ENCODE peak calls at places on chromosomes 1 and 21, in five cellular contexts. B is endothelial cell, U is mesothelial cell of epicardium, Q is AG09309, H is GM10248. C is an unnamed sample.

GRCh38 chr1:92599184-92599583 is 112.5 kb upstream of the GFI1 start:
- DNase-seq in B (no peak), U (no peak), Q (peak; percentile 23), H (peak; percentile 43), C (no peak)

GRCh38 chr1:161989108-161989507 is 34.6 kb downstream of the OLFML2B start:
- DNase-seq in B (no peak), U (no peak), Q (no peak), H (no peak), C (no peak)

GRCh38 chr1:178496410-178497135 is at the start of gene CLEC20A:
- DNase-seq in Q (no peak), U (no peak), H (no peak), B (no peak), C (no peak)

GRCh38 chr1:91273875-91274274 is 130.8 kb downstream of the HFM1 start:
- DNase-seq in U (no peak), H (no peak), B (no peak), Q (no peak), C (no peak)

GRCh38 chr1:22277662-22278061 is 134.8 kb upstream of the WNT4 start:
- DNase-seq in B (no peak), U (no peak), Q (no peak), H (no peak), C (no peak)

GRCh38 chr1:118154220-118154619 is 30.8 kb downstream of the SPAG17 start:
- DNase-seq in B (no peak), Q (no peak), U (no peak), H (no peak), C (no peak)

GRCh38 chr1:182181167-182181572 is 119.7 kb upstream of the ZNF648 start:
- DNase-seq in Q (no peak), H (no peak), B (no peak), U (no peak), C (no peak)

GRCh38 chr1:227894306-227894721 is 53.4 kb downstream of the WNT9A start:
- DNase-seq in H (no peak), U (no peak), B (peak; percentile 2), Q (no peak), C (no peak)

GRCh38 chr1:236129315-236129714 is 13.0 kb upstream of the GPR137B start:
- DNase-seq in Q (no peak), B (no peak), U (no peak), H (no peak), C (no peak)

GRCh38 chr21:40706806-40707205 is 140.2 kb downstream of the DSCAM start:
- DNase-seq in B (no peak), U (no peak), H (no peak), Q (no peak), C (no peak)

GRCh38 chr1:214623430-214623829 is 20.4 kb downstream of the CENPF start:
- DNase-seq in B (no peak), U (no peak), Q (no peak), H (no peak), C (no peak)

GRCh38 chr1:191541741-191542140 is 616.5 kb upstream of the RGS18 start:
- DNase-seq in B (no peak), Q (no peak), U (no peak), H (no peak), C (no peak)

GRCh38 chr1:240312872-240313271 is 221.2 kb downstream of the FMN2 start:
- DNase-seq in B (no peak), H (no peak), U (no peak), Q (peak; percentile 88), C (no peak)

GRCh38 chr1:199616947-199617346 is 410.6 kb upstream of the NR5A2 start:
- DNase-seq in Q (no peak), B (no peak), H (no peak), U (no peak), C (no peak)

GRCh38 chr1:51324271-51325010 is 5.9 kb downstream of the TTC39A start:
- DNase-seq in Q (no peak), H (no peak), B (no peak), U (no peak), C (no peak)

GRCh38 chr1:156852414-156852874 is 6.5 kb downstream of the INSRR start:
- DNase-seq in B (no peak), Q (no peak), H (no peak), U (no peak), C (no peak)

GRCh38 chr1:223319913-223320600 is 43.9 kb downstream of the SUSD4 start:
- DNase-seq in Q (no peak), U (no peak), H (no peak), B (no peak), C (no peak)

GRCh38 chr1:1349256-1350012 is at the start of gene DVL1:
- DNase-seq in Q (no peak), H (peak; percentile 93), B (peak; percentile 82), U (peak; percentile 72), C (peak; percentile 71)

GRCh38 chr21:25371831-25372434 is 235.3 kb downstream of the MRPL39 start:
- DNase-seq in B (no peak), Q (no peak), H (no peak), U (no peak), C (no peak)

GRCh38 chr1:117567435-117567834 is 38.4 kb upstream of the TENT5C start:
- DNase-seq in U (no peak), B (no peak), Q (no peak), H (no peak), C (peak; percentile 4)

GRCh38 chr1:17081439-17081838 is 27.6 kb upstream of the SDHB start:
- DNase-seq in U (no peak), B (no peak), H (no peak), Q (no peak), C (no peak)

GRCh38 chr1:20242890-20243479 is 47.7 kb upstream of the VWA5B1 start:
- DNase-seq in B (no peak), U (no peak), Q (no peak), H (no peak), C (no peak)

GRCh38 chr1:170032531-170033295 is 41.8 kb downstream of the KIFAP3 start:
- DNase-seq in B (no peak), H (no peak), Q (peak; percentile 39), U (no peak), C (no peak)

GRCh38 chr1:53554592-53555305 is 95.5 kb downstream of the DMRTB1 start:
- DNase-seq in U (peak; percentile 5), H (no peak), B (no peak), Q (no peak), C (no peak)

GRCh38 chr21:20424943-20425342 is 573.3 kb upstream of the NCAM2 start:
- DNase-seq in U (no peak), Q (no peak), H (no peak), B (no peak), C (no peak)

GRCh38 chr1:35568975-35569395 is 4.1 kb upstream of the TFAP2E start:
- DNase-seq in H (peak; percentile 80), U (no peak), Q (no peak), B (peak; percentile 76), C (peak; percentile 60)

GRCh38 chr21:37829447-37829846 is 86.8 kb downstream of the KCNJ6 start:
- DNase-seq in U (no peak), B (no peak), Q (peak; percentile 27), H (no peak), C (no peak)

GRCh38 chr1:5961601-5962000 is 30.6 kb downstream of the NPHP4 start:
- DNase-seq in U (peak; percentile 13), B (no peak), H (no peak), Q (no peak), C (no peak)

GRCh38 chr1:188652678-188653077 is 1823.9 kb downstream of the PLA2G4A start:
- DNase-seq in U (no peak), Q (no peak), H (no peak), B (no peak), C (no peak)

GRCh38 chr1:61337981-61338848 is 255.9 kb downstream of the NFIA start:
- DNase-seq in B (peak; percentile 48), H (no peak), Q (peak; percentile 64), U (no peak), C (peak; percentile 36)

GRCh38 chr21:31293986-31294385 is 50.1 kb downstream of the TIAM1 start:
- DNase-seq in U (no peak), B (no peak), Q (peak; percentile 74), H (no peak), C (no peak)

GRCh38 chr21:32698286-32698685 is 29.5 kb downstream of the SYNJ1 start:
- DNase-seq in U (no peak), H (no peak), B (no peak), Q (no peak), C (no peak)

GRCh38 chr1:9293512-9294439 is 1.1 kb downstream of the SPSB1 start:
- DNase-seq in U (no peak), Q (no peak), B (no peak), H (peak; percentile 43), C (peak; percentile 34)

GRCh38 chr1:9294440-9294773 is 1.7 kb downstream of the SPSB1 start:
- DNase-seq in H (no peak), Q (no peak), B (no peak), U (no peak), C (no peak)

GRCh38 chr1:9296850-9297249 is 4.2 kb downstream of the SPSB1 start:
- DNase-seq in Q (no peak), B (no peak), U (no peak), H (no peak), C (no peak)

GRCh38 chr1:9295884-9296283 is 3.2 kb downstream of the SPSB1 start:
- DNase-seq in Q (no peak), H (no peak), B (no peak), U (no peak), C (no peak)

GRCh38 chr1:9294910-9295636 is 2.4 kb downstream of the SPSB1 start:
- DNase-seq in H (peak; percentile 64), Q (no peak), B (no peak), U (no peak), C (no peak)
- TF ChIP-seq CTCF in H (no peak), Q (peak; percentile 41), B (no peak), U (no peak), C (no peak)

GRCh38 chr1:244210884-244211558 is 159.9 kb downstream of the ZBTB18 start:
- DNase-seq in H (no peak), B (peak; percentile 64), Q (no peak), U (no peak), C (no peak)
- TF ChIP-seq CTCF in H (no peak), B (peak; percentile 71), Q (peak; percentile 49), U (peak; percentile 30), C (peak; percentile 32)

DNA sequence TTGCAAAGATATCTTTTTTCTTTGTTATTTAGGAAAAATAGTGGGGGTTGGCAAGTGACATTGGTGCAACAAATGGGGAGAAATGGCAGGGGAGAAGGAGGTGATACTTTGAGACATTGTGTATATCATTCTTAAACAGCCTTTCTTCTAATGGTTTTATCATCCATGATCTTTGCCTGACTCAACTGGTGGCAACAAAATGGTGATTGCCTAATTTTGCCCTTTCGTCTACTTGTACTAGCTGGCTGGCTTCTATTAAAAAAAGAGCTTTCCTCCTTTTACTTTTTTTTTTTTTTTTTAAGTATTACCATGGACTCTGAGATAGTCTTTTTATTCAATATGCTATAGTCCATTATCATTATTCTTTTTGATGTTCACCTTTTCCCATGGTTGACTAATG is 27.7 kb downstream of the DESI2 start:
- DNase-seq in H (no peak), Q (no peak), B (no peak), U (no peak), C (no peak)
- TF ChIP-seq CTCF in H (no peak), Q (no peak), B (no peak), U (no peak), C (no peak)

GRCh38 chr1:9222846-9223625 is 11.5 kb upstream of the H6PD start:
- DNase-seq in H (no peak), Q (no peak), U (no peak), B (no peak), C (no peak)
- TF ChIP-seq CTCF in H (no peak), Q (no peak), U (no peak), B (no peak), C (no peak)